ENCODE peak calls at places on chromosomes 12 and 14, in nine cellular contexts. One of them, this sample, is unnamed.

GRCh38 chr12:122749569-122750332 is 2.9 kb upstream of the DENR start:
- DNase-seq in GM23338: peak; percentile 70
- DNase-seq in neural progenitor cell: peak; percentile 35
- DNase-seq in SK-N-SH: peak; percentile 38
- DNase-seq in hepatocyte: no peak
- DNase-seq in OCI-LY7: no peak
- DNase-seq in GM23248: no peak
- DNase-seq in MM.1S: no peak
- DNase-seq in HCT116: no peak
- DNase-seq in this sample: peak; percentile 86

GRCh38 chr12:123148223-123148622 is 2.7 kb downstream of the PITPNM2 start:
- DNase-seq in MM.1S: no peak
- DNase-seq in hepatocyte: no peak
- DNase-seq in neural progenitor cell: no peak
- DNase-seq in OCI-LY7: no peak
- DNase-seq in GM23248: no peak
- DNase-seq in GM23338: no peak
- DNase-seq in SK-N-SH: no peak
- DNase-seq in HCT116: no peak
- DNase-seq in this sample: no peak

GRCh38 chr12:113214938-113215400 is 6.3 kb upstream of the TPCN1 start:
- DNase-seq in OCI-LY7: peak; percentile 76
- DNase-seq in hepatocyte: peak; percentile 63
- DNase-seq in SK-N-SH: peak; percentile 45
- DNase-seq in neural progenitor cell: no peak
- DNase-seq in GM23248: peak; percentile 99
- DNase-seq in HCT116: peak; percentile 93
- DNase-seq in MM.1S: no peak
- DNase-seq in GM23338: no peak
- DNase-seq in this sample: peak; percentile 99

GRCh38 chr12:123251403-123252076 is 18.3 kb downstream of the MTRFR start:
- DNase-seq in neural progenitor cell: no peak
- DNase-seq in SK-N-SH: no peak
- DNase-seq in hepatocyte: no peak
- DNase-seq in GM23338: no peak
- DNase-seq in MM.1S: no peak
- DNase-seq in HCT116: no peak
- DNase-seq in OCI-LY7: no peak
- DNase-seq in GM23248: no peak
- DNase-seq in this sample: no peak

GRCh38 chr14:79831198-79831890 is 380.0 kb downstream of the DIO2 start:
- DNase-seq in SK-N-SH: no peak
- DNase-seq in hepatocyte: no peak
- DNase-seq in OCI-LY7: no peak
- DNase-seq in HCT116: no peak
- DNase-seq in neural progenitor cell: no peak
- DNase-seq in GM23248: peak; percentile 41
- DNase-seq in GM23338: no peak
- DNase-seq in MM.1S: no peak
- DNase-seq in this sample: no peak

GRCh38 chr12:45660330-45660729 is 69.2 kb upstream of the ARID2 start:
- DNase-seq in OCI-LY7: no peak
- DNase-seq in hepatocyte: no peak
- DNase-seq in GM23248: peak; percentile 41
- DNase-seq in MM.1S: no peak
- DNase-seq in neural progenitor cell: no peak
- DNase-seq in SK-N-SH: no peak
- DNase-seq in GM23338: no peak
- DNase-seq in HCT116: peak; percentile 29
- DNase-seq in this sample: peak; percentile 91

GRCh38 chr12:30795660-30796507 is 41.1 kb upstream of the CAPRIN2 start:
- DNase-seq in HCT116: peak; percentile 64
- DNase-seq in MM.1S: peak; percentile 65
- DNase-seq in GM23248: peak; percentile 96
- DNase-seq in GM23338: peak; percentile 91
- DNase-seq in neural progenitor cell: peak; percentile 84
- DNase-seq in hepatocyte: peak; percentile 75
- DNase-seq in SK-N-SH: peak; percentile 88
- DNase-seq in OCI-LY7: no peak
- DNase-seq in this sample: peak; percentile 77

GRCh38 chr12:60935981-60936761 is 1324.0 kb upstream of the USP15 start:
- DNase-seq in neural progenitor cell: peak; percentile 2
- DNase-seq in SK-N-SH: no peak
- DNase-seq in hepatocyte: no peak
- DNase-seq in GM23338: peak; percentile 48
- DNase-seq in HCT116: no peak
- DNase-seq in OCI-LY7: no peak
- DNase-seq in MM.1S: peak; percentile 11
- DNase-seq in GM23248: no peak
- DNase-seq in this sample: peak; percentile 8

GRCh38 chr12:27841392-27841882 is 61.4 kb upstream of the MANSC4 start:
- DNase-seq in OCI-LY7: no peak
- DNase-seq in HCT116: peak; percentile 44
- DNase-seq in GM23248: peak; percentile 15
- DNase-seq in hepatocyte: peak; percentile 26
- DNase-seq in GM23338: no peak
- DNase-seq in SK-N-SH: no peak
- DNase-seq in MM.1S: no peak
- DNase-seq in neural progenitor cell: no peak
- DNase-seq in this sample: peak; percentile 95

GRCh38 chr12:2925322-2925995 is 33.7 kb upstream of the TEAD4 start:
- DNase-seq in HCT116: no peak
- DNase-seq in MM.1S: no peak
- DNase-seq in hepatocyte: no peak
- DNase-seq in SK-N-SH: no peak
- DNase-seq in neural progenitor cell: no peak
- DNase-seq in GM23338: no peak
- DNase-seq in GM23248: peak; percentile 68
- DNase-seq in OCI-LY7: no peak
- DNase-seq in this sample: peak; percentile 40

GRCh38 chr14:64696355-64696844 is 7.8 kb upstream of the PLEKHG3 start:
- DNase-seq in GM23248: no peak
- DNase-seq in SK-N-SH: no peak
- DNase-seq in HCT116: no peak
- DNase-seq in MM.1S: no peak
- DNase-seq in neural progenitor cell: no peak
- DNase-seq in hepatocyte: peak; percentile 70
- DNase-seq in GM23338: peak; percentile 50
- DNase-seq in OCI-LY7: no peak
- DNase-seq in this sample: no peak

GRCh38 chr14:72909163-72909562 is 15.3 kb upstream of the DPF3 start:
- DNase-seq in HCT116: no peak
- DNase-seq in SK-N-SH: no peak
- DNase-seq in GM23248: peak; percentile 65
- DNase-seq in MM.1S: no peak
- DNase-seq in neural progenitor cell: no peak
- DNase-seq in GM23338: no peak
- DNase-seq in OCI-LY7: no peak
- DNase-seq in hepatocyte: no peak
- DNase-seq in this sample: no peak

GRCh38 chr12:6941786-6942185 is 1.8 kb upstream of the RNU7-1 start:
- DNase-seq in neural progenitor cell: no peak
- DNase-seq in GM23248: no peak
- DNase-seq in OCI-LY7: no peak
- DNase-seq in SK-N-SH: no peak
- DNase-seq in GM23338: no peak
- DNase-seq in HCT116: no peak
- DNase-seq in MM.1S: no peak
- DNase-seq in hepatocyte: no peak
- DNase-seq in this sample: no peak

GRCh38 chr14:87992349-87992719 is 648 bp downstream of the GALC start:
- DNase-seq in neural progenitor cell: peak; percentile 60
- DNase-seq in MM.1S: no peak
- DNase-seq in hepatocyte: no peak
- DNase-seq in GM23248: peak; percentile 66
- DNase-seq in HCT116: no peak
- DNase-seq in GM23338: peak; percentile 50
- DNase-seq in OCI-LY7: no peak
- DNase-seq in SK-N-SH: no peak
- DNase-seq in this sample: no peak

GRCh38 chr12:89162704-89163261 is 189.5 kb downstream of the DUSP6 start:
- DNase-seq in MM.1S: peak; percentile 57
- DNase-seq in OCI-LY7: no peak
- DNase-seq in GM23248: peak; percentile 98
- DNase-seq in GM23338: no peak
- DNase-seq in neural progenitor cell: no peak
- DNase-seq in HCT116: peak; percentile 15
- DNase-seq in SK-N-SH: no peak
- DNase-seq in hepatocyte: peak; percentile 66
- DNase-seq in this sample: peak; percentile 96

GRCh38 chr14:53180272-53181221 is 27.4 kb upstream of the DDHD1 start:
- DNase-seq in GM23338: peak; percentile 96
- DNase-seq in neural progenitor cell: peak; percentile 91
- DNase-seq in MM.1S: no peak
- DNase-seq in OCI-LY7: peak; percentile 7
- DNase-seq in HCT116: peak; percentile 76
- DNase-seq in GM23248: peak; percentile 20
- DNase-seq in SK-N-SH: no peak
- DNase-seq in hepatocyte: peak; percentile 36
- DNase-seq in this sample: no peak

GRCh38 chr14:76777721-76778120 is 16.5 kb downstream of the VASH1 start:
- DNase-seq in SK-N-SH: no peak
- DNase-seq in hepatocyte: no peak
- DNase-seq in GM23338: no peak
- DNase-seq in HCT116: no peak
- DNase-seq in MM.1S: no peak
- DNase-seq in neural progenitor cell: no peak
- DNase-seq in OCI-LY7: no peak
- DNase-seq in GM23248: no peak
- DNase-seq in this sample: no peak

GRCh38 chr14:69133206-69134125 is 19.5 kb downstream of the DCAF5 start:
- DNase-seq in HCT116: no peak
- DNase-seq in MM.1S: no peak
- DNase-seq in SK-N-SH: peak; percentile 28
- DNase-seq in hepatocyte: peak; percentile 39
- DNase-seq in neural progenitor cell: no peak
- DNase-seq in GM23248: peak; percentile 87
- DNase-seq in OCI-LY7: no peak
- DNase-seq in GM23338: no peak
- DNase-seq in this sample: peak; percentile 54

GRCh38 chr14:105419305-105420091 is at the start of gene MTA1:
- DNase-seq in OCI-LY7: peak; percentile 68
- DNase-seq in GM23248: peak; percentile 74
- DNase-seq in SK-N-SH: peak; percentile 86
- DNase-seq in MM.1S: no peak
- DNase-seq in HCT116: no peak
- DNase-seq in neural progenitor cell: peak; percentile 83
- DNase-seq in hepatocyte: peak; percentile 77
- DNase-seq in GM23338: peak; percentile 72
- DNase-seq in this sample: peak; percentile 37

GRCh38 chr12:124550123-124551089 is 17.0 kb downstream of the NCOR2 start:
- DNase-seq in MM.1S: no peak
- DNase-seq in GM23248: no peak
- DNase-seq in HCT116: no peak
- DNase-seq in neural progenitor cell: no peak
- DNase-seq in OCI-LY7: no peak
- DNase-seq in hepatocyte: no peak
- DNase-seq in SK-N-SH: no peak
- DNase-seq in GM23338: no peak
- DNase-seq in this sample: peak; percentile 27

GRCh38 chr14:60790850-60791249 is 56.3 kb downstream of the MNAT1 start:
- DNase-seq in HCT116: no peak
- DNase-seq in MM.1S: no peak
- DNase-seq in OCI-LY7: no peak
- DNase-seq in GM23338: no peak
- DNase-seq in SK-N-SH: no peak
- DNase-seq in hepatocyte: no peak
- DNase-seq in neural progenitor cell: no peak
- DNase-seq in GM23248: no peak
- DNase-seq in this sample: no peak

GRCh38 chr14:24381363-24382102 is 13.5 kb downstream of the NFATC4 start:
- DNase-seq in neural progenitor cell: no peak
- DNase-seq in GM23248: no peak
- DNase-seq in OCI-LY7: no peak
- DNase-seq in HCT116: no peak
- DNase-seq in MM.1S: no peak
- DNase-seq in GM23338: no peak
- DNase-seq in SK-N-SH: no peak
- DNase-seq in hepatocyte: no peak
- DNase-seq in this sample: no peak

DNA sequence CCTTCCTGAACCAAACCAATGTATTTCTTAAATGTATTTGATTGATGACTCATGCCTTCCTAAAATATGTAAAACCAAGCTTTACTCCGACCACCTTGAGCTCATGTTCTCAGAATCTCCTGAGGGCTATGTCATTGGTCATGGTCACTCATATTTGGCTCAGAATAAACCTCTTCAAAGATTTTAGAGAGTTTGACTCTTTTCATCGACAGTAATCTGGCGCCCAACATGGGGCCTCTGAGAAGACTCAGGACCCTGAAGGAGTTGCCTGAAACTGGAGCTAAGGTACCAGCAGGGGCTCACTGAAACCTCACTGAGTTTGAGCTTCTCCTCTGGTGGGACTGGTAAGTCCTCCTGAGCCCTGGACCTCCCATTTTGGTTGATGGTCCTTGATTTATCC is 17.2 kb upstream of the PSMC1 start:
- DNase-seq in MM.1S: no peak
- DNase-seq in OCI-LY7: peak; percentile 39
- DNase-seq in GM23248: no peak
- DNase-seq in SK-N-SH: no peak
- DNase-seq in GM23338: peak; percentile 32
- DNase-seq in HCT116: peak; percentile 7
- DNase-seq in hepatocyte: no peak
- DNase-seq in neural progenitor cell: peak; percentile 13
- DNase-seq in this sample: no peak
- TF ChIP-seq EZH2phosphoT487 in MM.1S: no peak
- TF ChIP-seq EZH2phosphoT487 in OCI-LY7: no peak
- TF ChIP-seq EZH2phosphoT487 in GM23248: no peak
- TF ChIP-seq EZH2phosphoT487 in SK-N-SH: no peak
- TF ChIP-seq EZH2phosphoT487 in GM23338: no peak
- TF ChIP-seq EZH2phosphoT487 in HCT116: no peak
- TF ChIP-seq EZH2phosphoT487 in hepatocyte: no peak
- TF ChIP-seq EZH2phosphoT487 in neural progenitor cell: no peak
- TF ChIP-seq EZH2phosphoT487 in this sample: no peak

GRCh38 chr14:21267431-21267845 is 1.8 kb downstream of the HNRNPC start:
- DNase-seq in neural progenitor cell: no peak
- DNase-seq in hepatocyte: no peak
- DNase-seq in GM23338: no peak
- DNase-seq in MM.1S: peak; percentile 77
- DNase-seq in HCT116: no peak
- DNase-seq in SK-N-SH: no peak
- DNase-seq in GM23248: peak; percentile 47
- DNase-seq in OCI-LY7: peak; percentile 44
- DNase-seq in this sample: peak; percentile 27
- H4K20me1 ChIP-seq in neural progenitor cell: peaks cover 66% of the 10 kb centered on the region
- H4K20me1 ChIP-seq in hepatocyte: peaks cover 63% of the 10 kb centered on the region
- H4K20me1 ChIP-seq in GM23338: peaks cover 58% of the 10 kb centered on the region
- H4K20me1 ChIP-seq in MM.1S: peaks cover 42% of the 10 kb centered on the region
- H4K20me1 ChIP-seq in HCT116: peaks cover 56% of the 10 kb centered on the region
- H4K20me1 ChIP-seq in SK-N-SH: peaks cover 63% of the 10 kb centered on the region
- H4K20me1 ChIP-seq in GM23248: peaks cover 50% of the 10 kb centered on the region
- H4K20me1 ChIP-seq in OCI-LY7: peaks cover 59% of the 10 kb centered on the region
- H4K20me1 ChIP-seq in this sample: peaks cover 64% of the 10 kb centered on the region

GRCh38 chr12:106684497-106684896 is 90.0 kb upstream of the RIC8B start:
- DNase-seq in GM23338: no peak
- DNase-seq in hepatocyte: no peak
- DNase-seq in MM.1S: no peak
- DNase-seq in neural progenitor cell: no peak
- DNase-seq in OCI-LY7: no peak
- DNase-seq in GM23248: no peak
- DNase-seq in SK-N-SH: no peak
- DNase-seq in HCT116: no peak
- DNase-seq in this sample: no peak
- TF ChIP-seq EZH2phosphoT487 in GM23338: no peak
- TF ChIP-seq EZH2phosphoT487 in hepatocyte: no peak
- TF ChIP-seq EZH2phosphoT487 in MM.1S: no peak
- TF ChIP-seq EZH2phosphoT487 in neural progenitor cell: no peak
- TF ChIP-seq EZH2phosphoT487 in OCI-LY7: no peak
- TF ChIP-seq EZH2phosphoT487 in GM23248: no peak
- TF ChIP-seq EZH2phosphoT487 in SK-N-SH: no peak
- TF ChIP-seq EZH2phosphoT487 in HCT116: no peak
- TF ChIP-seq EZH2phosphoT487 in this sample: no peak

GRCh38 chr12:50567926-50568325 is 63.1 kb downstream of the DIP2B start:
- DNase-seq in GM23338: no peak
- DNase-seq in OCI-LY7: no peak
- DNase-seq in MM.1S: no peak
- DNase-seq in HCT116: no peak
- DNase-seq in GM23248: peak; percentile 12
- DNase-seq in SK-N-SH: no peak
- DNase-seq in hepatocyte: no peak
- DNase-seq in neural progenitor cell: no peak
- DNase-seq in this sample: no peak
- H4K20me1 ChIP-seq in GM23338: no peaks in the 10 kb centered on the region
- H4K20me1 ChIP-seq in OCI-LY7: no peaks in the 10 kb centered on the region
- H4K20me1 ChIP-seq in MM.1S: no peaks in the 10 kb centered on the region
- H4K20me1 ChIP-seq in HCT116: no peaks in the 10 kb centered on the region
- H4K20me1 ChIP-seq in GM23248: no peaks in the 10 kb centered on the region
- H4K20me1 ChIP-seq in SK-N-SH: no peaks in the 10 kb centered on the region
- H4K20me1 ChIP-seq in hepatocyte: peaks cover 5% of the 10 kb centered on the region
- H4K20me1 ChIP-seq in neural progenitor cell: peaks cover 19% of the 10 kb centered on the region
- H4K20me1 ChIP-seq in this sample: no peaks in the 10 kb centered on the region